ENCODE peak calls at places on chromosomes 2 and 18, in five cellular contexts. C, O, Q, W and G are unnamed samples.

GRCh38 chr2:47506024-47506423 is 103.1 kb downstream of the MSH2 start:
- DNase-seq in C (no peak), O (no peak), Q (no peak), W (no peak), G (no peak)

GRCh38 chr2:170817247-170817998 is 736 bp downstream of the GAD1 start:
- DNase-seq in C (peak; percentile 36), O (no peak), Q (no peak), W (no peak), G (no peak)

GRCh38 chr2:98280376-98281102 is 65.7 kb upstream of the CNGA3 start:
- DNase-seq in C (no peak), O (no peak), Q (no peak), W (no peak), G (no peak)

GRCh38 chr2:189092936-189093335 is 86.6 kb downstream of the COL5A2 start:
- DNase-seq in C (no peak), O (no peak), Q (peak; percentile 57), W (no peak), G (peak; percentile 32)

GRCh38 chr2:128632491-128632780 is 313.8 kb upstream of the HS6ST1 start:
- DNase-seq in C (no peak), O (no peak), Q (no peak), W (no peak), G (peak; percentile 1)

GRCh38 chr2:39736593-39736992 is 42.5 kb downstream of the THUMPD2 start:
- DNase-seq in C (no peak), O (no peak), Q (no peak), W (no peak), G (no peak)

GRCh38 chr18:45384137-45384998 is 230.9 kb upstream of the SLC14A2 start:
- DNase-seq in C (peak; percentile 45), O (peak; percentile 33), Q (no peak), W (peak; percentile 5), G (peak; percentile 40)

GRCh38 chr2:188870289-188870688 is 103.9 kb upstream of the COL3A1 start:
- DNase-seq in C (no peak), O (no peak), Q (no peak), W (no peak), G (no peak)

GRCh38 chr2:158339513-158339912 is 117.0 kb downstream of the CCDC148 start:
- DNase-seq in C (no peak), O (no peak), Q (no peak), W (peak; percentile 62), G (no peak)

GRCh38 chr18:23616258-23616657 is 30.0 kb upstream of the NPC1 start:
- DNase-seq in C (no peak), O (no peak), Q (no peak), W (no peak), G (no peak)

GRCh38 chr2:80370375-80371009 is 65.9 kb upstream of the LRRTM1 start:
- DNase-seq in C (no peak), O (no peak), Q (no peak), W (no peak), G (no peak)

GRCh38 chr2:230796280-230796862 is 68.4 kb upstream of the ITM2C start:
- DNase-seq in C (no peak), O (no peak), Q (no peak), W (no peak), G (no peak)

GRCh38 chr2:53021285-53021684 is 746.3 kb upstream of the CHAC2 start:
- DNase-seq in C (no peak), O (no peak), Q (no peak), W (no peak), G (no peak)

GRCh38 chr2:120012363-120012762 is 514 bp upstream of the EPB41L5 start:
- DNase-seq in C (peak; percentile 34), O (no peak), Q (no peak), W (no peak), G (no peak)

GRCh38 chr2:107588960-107589542 is 237.6 kb upstream of the RGPD4 start:
- DNase-seq in C (peak; percentile 88), O (no peak), Q (no peak), W (peak; percentile 80), G (no peak)

GRCh38 chr2:104944495-104944894 is 90.6 kb downstream of the POU3F3 start:
- DNase-seq in C (peak; percentile 2), O (no peak), Q (no peak), W (no peak), G (no peak)